ENCODE peak calls at places on chromosome 1, in eight cellular contexts. X is suprapubic skin; G is A549; N is CD4-positive, CD25-positive, alpha-beta regulatory T cell; T is heart right ventricle; H is ovary; P is esophagus squamous epithelium; K is IMR-90. F is an unnamed sample.

GRCh38 chr1:229158317-229159294 is 112.3 kb upstream of the RAB4A start:
- DNase-seq in X (no peak), T (peak; percentile 35), G (no peak), H (no peak), N (no peak), K (no peak), P (no peak), F (no peak)

GRCh38 chr1:55586771-55587170 is 371.6 kb upstream of the USP24 start:
- DNase-seq in P (no peak), X (no peak), T (no peak), N (no peak), H (no peak), G (no peak), K (no peak), F (no peak)

GRCh38 chr1:10387611-10388386 is 11.1 kb upstream of the PGD start:
- DNase-seq in N (peak; percentile 14), X (no peak), H (peak; percentile 33), P (no peak), T (peak; percentile 51), K (peak; percentile 82), G (peak; percentile 62), F (no peak)

GRCh38 chr1:44705470-44705869 is 25.5 kb downstream of the RNU5D-1 start:
- DNase-seq in N (no peak), K (no peak), P (no peak), H (no peak), G (no peak), T (no peak), X (no peak), F (no peak)

GRCh38 chr1:26097696-26098095 is 13.9 kb upstream of the PDIK1L start:
- DNase-seq in X (no peak), H (no peak), N (no peak), T (no peak), P (no peak), G (no peak), K (peak; percentile 55), F (peak; percentile 62)

GRCh38 chr1:115977481-115978258 is 1.4 kb downstream of the SLC22A15 start:
- DNase-seq in H (no peak), N (no peak), T (no peak), X (no peak), K (no peak), P (no peak), G (no peak), F (peak; percentile 14)

GRCh38 chr1:2041305-2041704 is 8.9 kb upstream of the PRKCZ start:
- DNase-seq in G (no peak), X (no peak), K (no peak), T (no peak), P (no peak), N (no peak), H (no peak), F (no peak)

GRCh38 chr1:151314137-151314875 is 12.9 kb downstream of the PI4KB start:
- DNase-seq in N (no peak), H (peak; percentile 88), T (peak; percentile 78), K (peak; percentile 87), G (peak; percentile 38), P (no peak), X (peak; percentile 88), F (peak; percentile 95)

GRCh38 chr1:243505986-243506689 is 250.3 kb downstream of the SDCCAG8 start:
- DNase-seq in G (no peak), T (peak; percentile 62), H (no peak), P (no peak), K (no peak), N (no peak), X (no peak), F (no peak)

GRCh38 chr1:207848234-207848633 is 62.7 kb downstream of the CD34 start:
- DNase-seq in N (no peak), P (peak; percentile 30), K (peak; percentile 59), H (no peak), X (no peak), G (peak; percentile 62), T (peak; percentile 70), F (no peak)

DNA sequence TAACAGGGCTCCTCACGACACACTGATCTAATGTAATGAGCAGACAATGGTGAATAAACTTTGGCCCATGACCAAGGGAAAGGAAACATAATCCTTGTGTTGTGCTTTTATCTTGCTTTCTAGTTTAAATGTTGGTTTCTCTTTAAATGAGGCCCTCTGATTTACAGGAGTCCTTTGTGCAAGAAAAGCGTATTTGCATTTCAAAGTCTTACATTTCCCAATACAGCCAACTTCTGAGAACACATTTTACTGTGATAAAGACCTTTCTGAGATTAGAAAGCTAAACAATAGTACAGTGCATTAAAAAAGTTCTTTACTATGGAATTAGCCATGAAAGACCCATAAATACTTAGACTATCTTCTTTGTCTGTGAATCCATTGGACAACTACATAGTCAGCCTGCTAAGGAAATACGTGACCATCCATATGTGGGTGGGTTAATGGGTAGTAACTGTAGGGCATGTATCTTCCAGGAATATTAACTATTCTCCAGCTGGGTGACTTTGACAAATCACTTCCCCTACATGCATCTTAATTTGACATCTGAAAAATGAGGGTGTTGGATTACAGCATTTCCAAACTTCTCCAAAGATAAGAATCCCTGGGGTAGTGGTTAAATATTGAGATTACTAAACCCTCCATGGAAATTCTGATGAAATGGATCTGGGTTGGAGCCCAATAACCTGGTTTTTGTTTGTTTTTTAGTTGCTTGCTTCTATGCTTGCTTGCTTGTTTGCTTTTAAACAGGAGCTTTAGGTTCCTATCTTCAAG is 50.3 kb upstream of the USP1 start:
- DNase-seq in H (no peak), G (no peak), X (no peak), K (no peak), T (no peak), N (no peak), P (no peak), F (no peak)
- H3K4me1 ChIP-seq in H (no peaks in the 10 kb centered on the region), G (peaks cover 3% of the 10 kb centered on the region), X (no peaks in the 10 kb centered on the region), K (peaks cover 2% of the 10 kb centered on the region), T (peaks cover 5% of the 10 kb centered on the region), N (no peaks in the 10 kb centered on the region), P (peaks cover 14% of the 10 kb centered on the region), F (peaks cover 49% of the 10 kb centered on the region)

GRCh38 chr1:233738396-233738795 is 124.5 kb downstream of the KCNK1 start:
- DNase-seq in T (no peak), H (no peak), G (no peak), N (no peak), X (no peak), K (no peak), P (no peak), F (no peak)

GRCh38 chr1:233734456-233734855 is 120.5 kb downstream of the KCNK1 start:
- DNase-seq in K (no peak), T (no peak), X (no peak), G (no peak), P (no peak), N (no peak), H (no peak), F (no peak)

GRCh38 chr1:233735847-233736246 is 121.9 kb downstream of the KCNK1 start:
- DNase-seq in X (no peak), P (no peak), K (no peak), T (no peak), H (no peak), N (no peak), G (no peak), F (no peak)

GRCh38 chr1:233737341-233737740 is 123.4 kb downstream of the KCNK1 start:
- DNase-seq in P (no peak), N (no peak), X (no peak), G (no peak), H (no peak), K (no peak), T (no peak), F (no peak)

DNA sequence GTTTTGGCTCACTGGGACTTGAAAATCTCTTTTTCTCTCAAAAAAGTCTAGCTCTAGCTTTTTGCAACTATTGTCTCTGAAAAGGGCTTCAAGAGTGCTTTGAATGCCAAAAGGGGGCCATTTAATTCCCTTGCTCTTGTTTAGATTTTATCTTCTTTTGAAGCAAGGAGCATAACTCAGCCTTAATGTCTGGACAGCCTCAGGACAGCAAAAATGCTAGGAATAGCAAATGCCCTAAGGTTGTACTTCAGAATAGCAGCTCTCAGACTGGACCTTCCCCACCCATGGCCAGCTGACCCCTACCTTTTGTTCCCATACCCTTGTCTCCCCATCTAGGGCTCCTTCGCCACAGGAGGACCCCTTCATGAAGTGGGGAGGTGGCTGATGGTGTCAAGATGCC is 121.4 kb downstream of the KCNK1 start:
- DNase-seq in X (no peak), K (no peak), H (no peak), P (no peak), N (no peak), T (no peak), G (no peak), F (no peak)
- H3K4me1 ChIP-seq in X (no peaks in the 10 kb centered on the region), K (no peaks in the 10 kb centered on the region), H (no peaks in the 10 kb centered on the region), P (no peaks in the 10 kb centered on the region), N (no peaks in the 10 kb centered on the region), T (no peaks in the 10 kb centered on the region), G (no peaks in the 10 kb centered on the region), F (no peaks in the 10 kb centered on the region)

DNA sequence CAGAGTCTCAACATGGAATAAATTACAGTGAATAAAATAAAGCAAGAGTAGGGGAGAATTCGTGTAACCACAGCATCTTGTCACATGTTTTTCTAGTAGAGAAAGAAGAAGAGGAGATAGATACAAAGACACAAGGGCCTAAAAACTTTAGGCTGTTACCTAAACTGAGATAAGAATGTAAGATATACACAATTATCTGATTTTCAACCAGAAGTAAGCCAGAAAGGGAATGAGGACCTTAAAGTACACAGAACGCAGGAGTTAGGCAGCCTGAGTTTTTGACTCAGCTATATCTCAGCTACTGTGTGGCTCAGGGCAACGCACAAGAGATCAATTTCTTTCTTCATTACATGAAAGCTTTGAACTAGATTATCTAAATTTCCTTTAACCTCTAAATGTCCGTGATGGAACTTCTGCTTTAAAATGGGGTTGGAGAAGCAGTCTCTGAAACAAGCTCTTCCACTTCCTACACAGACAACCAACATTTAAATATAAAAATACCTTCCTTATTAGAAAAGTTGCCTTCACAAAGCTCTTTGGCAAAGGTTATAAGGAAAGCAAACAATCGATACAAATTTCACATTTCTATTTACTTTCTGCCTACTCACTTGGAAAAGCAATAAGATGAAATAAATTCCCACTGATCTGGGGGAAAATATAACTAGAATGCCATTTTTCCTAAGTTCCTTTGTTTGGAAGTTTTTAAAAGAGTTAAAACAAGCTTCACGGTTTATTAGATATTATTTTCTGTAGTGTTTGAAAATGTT is 5.2 kb upstream of the RGS13 start:
- DNase-seq in P (no peak), N (no peak), H (no peak), G (no peak), T (no peak), X (no peak), K (no peak), F (no peak)
- H3K4me1 ChIP-seq in P (no peaks in the 10 kb centered on the region), N (no peaks in the 10 kb centered on the region), H (no peaks in the 10 kb centered on the region), G (no peaks in the 10 kb centered on the region), T (peaks cover 17% of the 10 kb centered on the region), X (peaks cover 2% of the 10 kb centered on the region), K (peaks cover 4% of the 10 kb centered on the region), F (no peaks in the 10 kb centered on the region)

GRCh38 chr1:173204693-173205092 is 2.4 kb downstream of the TNFSF4 start:
- DNase-seq in P (no peak), H (no peak), N (no peak), G (no peak), K (no peak), T (no peak), X (no peak), F (no peak)

GRCh38 chr1:173206816-173207595 is at the start of gene TNFSF4:
- DNase-seq in H (peak; percentile 32), K (peak; percentile 43), T (no peak), G (no peak), P (no peak), N (no peak), X (no peak), F (no peak)

GRCh38 chr1:173208146-173208545 is 1.0 kb upstream of the TNFSF4 start:
- DNase-seq in G (no peak), N (no peak), P (no peak), T (no peak), X (no peak), H (no peak), K (peak; percentile 40), F (no peak)

GRCh38 chr1:173202430-173203145 is 4.5 kb downstream of the TNFSF4 start:
- DNase-seq in N (no peak), P (no peak), H (no peak), K (peak; percentile 95), T (peak; percentile 56), X (no peak), G (peak; percentile 15), F (no peak)

GRCh38 chr1:173205146-173206051 is 1.7 kb downstream of the TNFSF4 start:
- DNase-seq in X (no peak), G (no peak), H (peak; percentile 32), K (peak; percentile 78), N (peak; percentile 37), T (no peak), P (no peak), F (no peak)
- H3K4me1 ChIP-seq in X (peaks cover 15% of the 10 kb centered on the region), G (peaks cover 2% of the 10 kb centered on the region), H (peaks cover 15% of the 10 kb centered on the region), K (peaks cover 14% of the 10 kb centered on the region), N (peaks cover 14% of the 10 kb centered on the region), T (peaks cover 7% of the 10 kb centered on the region), P (peaks cover 39% of the 10 kb centered on the region), F (no peaks in the 10 kb centered on the region)

F was measured in SJSA1.